ENCODE peak calls at places on chromosomes 7 and 10, in six cellular contexts. One of them, this sample, is unnamed.

GRCh38 chr7:15561840-15562239 is at the start of gene AGMO:
- DNase-seq in Peyer's patch: peak; percentile 87
- DNase-seq in HepG2: peak; percentile 39
- DNase-seq in astrocyte: no peak
- DNase-seq in cardiac muscle cell: peak; percentile 24
- DNase-seq in tibial artery: peak; percentile 55
- DNase-seq in this sample: no peak

GRCh38 chr7:112202819-112203218 is 3.4 kb downstream of the DOCK4 start:
- DNase-seq in Peyer's patch: peak; percentile 64
- DNase-seq in HepG2: peak; percentile 84
- DNase-seq in astrocyte: no peak
- DNase-seq in cardiac muscle cell: peak; percentile 14
- DNase-seq in tibial artery: peak; percentile 28
- DNase-seq in this sample: no peak

GRCh38 chr7:43873300-43873699 is 4.0 kb upstream of the MRPS24 start:
- DNase-seq in Peyer's patch: peak; percentile 87
- DNase-seq in HepG2: no peak
- DNase-seq in astrocyte: peak; percentile 71
- DNase-seq in cardiac muscle cell: peak; percentile 65
- DNase-seq in tibial artery: peak; percentile 84
- DNase-seq in this sample: peak; percentile 86

GRCh38 chr7:122305475-122306319 is 1.1 kb upstream of the FEZF1 start:
- DNase-seq in Peyer's patch: no peak
- DNase-seq in HepG2: no peak
- DNase-seq in astrocyte: no peak
- DNase-seq in cardiac muscle cell: no peak
- DNase-seq in tibial artery: no peak
- DNase-seq in this sample: no peak

GRCh38 chr7:100369105-100369504 is 4.2 kb upstream of the PILRA start:
- DNase-seq in Peyer's patch: peak; percentile 93
- DNase-seq in HepG2: no peak
- DNase-seq in astrocyte: no peak
- DNase-seq in cardiac muscle cell: no peak
- DNase-seq in tibial artery: peak; percentile 71
- DNase-seq in this sample: no peak

GRCh38 chr10:87659571-87660483 is at the start of gene PAPSS2:
- DNase-seq in Peyer's patch: peak; percentile 71
- DNase-seq in HepG2: no peak
- DNase-seq in astrocyte: peak; percentile 63
- DNase-seq in cardiac muscle cell: peak; percentile 83
- DNase-seq in tibial artery: peak; percentile 70
- DNase-seq in this sample: peak; percentile 73

GRCh38 chr7:2808891-2809660 is 35.0 kb downstream of the GNA12 start:
- DNase-seq in Peyer's patch: no peak
- DNase-seq in HepG2: no peak
- DNase-seq in astrocyte: no peak
- DNase-seq in cardiac muscle cell: no peak
- DNase-seq in tibial artery: no peak
- DNase-seq in this sample: no peak

GRCh38 chr10:132707121-132707775 is 78.7 kb downstream of the NKX6-2 start:
- DNase-seq in Peyer's patch: peak; percentile 82
- DNase-seq in HepG2: peak; percentile 21
- DNase-seq in astrocyte: no peak
- DNase-seq in cardiac muscle cell: no peak
- DNase-seq in tibial artery: no peak
- DNase-seq in this sample: no peak

GRCh38 chr7:19113855-19114590 is 3.4 kb downstream of the TWIST1 start:
- DNase-seq in Peyer's patch: no peak
- DNase-seq in HepG2: no peak
- DNase-seq in astrocyte: peak; percentile 56
- DNase-seq in cardiac muscle cell: peak; percentile 28
- DNase-seq in tibial artery: no peak
- DNase-seq in this sample: no peak

GRCh38 chr10:115125505-115125904 is 32.3 kb downstream of the ATRNL1 start:
- DNase-seq in Peyer's patch: no peak
- DNase-seq in HepG2: no peak
- DNase-seq in astrocyte: no peak
- DNase-seq in cardiac muscle cell: no peak
- DNase-seq in tibial artery: no peak
- DNase-seq in this sample: no peak

GRCh38 chr7:121139427-121139826 is 150.9 kb downstream of the CPED1 start:
- DNase-seq in Peyer's patch: no peak
- DNase-seq in HepG2: no peak
- DNase-seq in astrocyte: no peak
- DNase-seq in cardiac muscle cell: peak; percentile 11
- DNase-seq in tibial artery: no peak
- DNase-seq in this sample: peak; percentile 57

GRCh38 chr10:15220426-15220825 is 51.9 kb upstream of the NMT2 start:
- DNase-seq in Peyer's patch: no peak
- DNase-seq in HepG2: no peak
- DNase-seq in astrocyte: no peak
- DNase-seq in cardiac muscle cell: no peak
- DNase-seq in tibial artery: no peak
- DNase-seq in this sample: no peak

GRCh38 chr10:31623466-31623865 is 304.4 kb downstream of the ZEB1 start:
- DNase-seq in Peyer's patch: peak; percentile 40
- DNase-seq in HepG2: no peak
- DNase-seq in astrocyte: no peak
- DNase-seq in cardiac muscle cell: peak; percentile 88
- DNase-seq in tibial artery: peak; percentile 56
- DNase-seq in this sample: peak; percentile 95

GRCh38 chr10:80457554-80458262 is 3.6 kb downstream of the TSPAN14 start:
- DNase-seq in Peyer's patch: peak; percentile 46
- DNase-seq in HepG2: peak; percentile 33
- DNase-seq in astrocyte: no peak
- DNase-seq in cardiac muscle cell: no peak
- DNase-seq in tibial artery: no peak
- DNase-seq in this sample: no peak

GRCh38 chr10:97849491-97850402 is at the start of gene GOLGA7B:
- DNase-seq in Peyer's patch: peak; percentile 72
- DNase-seq in HepG2: peak; percentile 5
- DNase-seq in astrocyte: no peak
- DNase-seq in cardiac muscle cell: peak; percentile 55
- DNase-seq in tibial artery: no peak
- DNase-seq in this sample: peak; percentile 7
- H3K4me3 ChIP-seq in Peyer's patch: peak within 1 kb of the TSS; percentile 70
- H3K4me3 ChIP-seq in HepG2: peak within 1 kb of the TSS; percentile 24
- H3K4me3 ChIP-seq in astrocyte: peak within 1 kb of the TSS; percentile 33
- H3K4me3 ChIP-seq in cardiac muscle cell: peak within 1 kb of the TSS; percentile 50
- H3K4me3 ChIP-seq in tibial artery: peak within 1 kb of the TSS; percentile 63
- H3K4me3 ChIP-seq in this sample: peak within 1 kb of the TSS; percentile 40

GRCh38 chr7:20133803-20134202 is 83.4 kb downstream of the MACC1 start:
- DNase-seq in Peyer's patch: no peak
- DNase-seq in HepG2: no peak
- DNase-seq in astrocyte: no peak
- DNase-seq in cardiac muscle cell: no peak
- DNase-seq in tibial artery: no peak
- DNase-seq in this sample: no peak
- TF ChIP-seq CTCF in Peyer's patch: no peak
- TF ChIP-seq CTCF in HepG2: no peak
- TF ChIP-seq CTCF in astrocyte: no peak
- TF ChIP-seq CTCF in cardiac muscle cell: no peak
- TF ChIP-seq CTCF in tibial artery: no peak
- TF ChIP-seq CTCF in this sample: no peak

DNA sequence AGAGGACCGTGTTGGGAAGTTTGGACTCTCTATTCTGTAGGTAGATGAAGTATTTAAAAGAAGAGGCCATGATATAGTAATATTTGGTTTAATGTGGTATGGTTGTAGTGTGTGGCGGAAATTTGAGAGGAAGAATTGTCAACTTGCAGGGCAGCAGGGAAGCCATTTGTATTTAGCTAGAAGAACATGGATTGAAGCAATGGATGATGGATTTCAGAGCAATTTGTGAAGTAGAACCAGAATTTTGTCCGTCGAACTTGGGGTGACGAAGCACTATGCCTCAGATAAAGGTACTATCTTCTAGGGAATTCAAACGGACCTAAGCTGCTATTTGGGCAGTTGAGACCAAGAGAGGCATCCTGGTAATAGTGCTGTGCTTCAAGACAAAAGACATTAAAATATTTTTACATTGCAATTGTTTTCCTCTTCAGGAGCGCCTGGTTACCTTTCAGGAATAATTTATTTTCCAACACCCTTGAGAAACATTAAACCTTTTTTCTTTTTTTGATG is 615 bp upstream of the WBP1L start:
- DNase-seq in Peyer's patch: no peak
- DNase-seq in HepG2: no peak
- DNase-seq in astrocyte: no peak
- DNase-seq in cardiac muscle cell: no peak
- DNase-seq in tibial artery: no peak
- DNase-seq in this sample: no peak
- H3K4me3 ChIP-seq in Peyer's patch: peak overlapping the region; percentile 9
- H3K4me3 ChIP-seq in HepG2: no peak overlapping the region
- H3K4me3 ChIP-seq in astrocyte: peak overlapping the region; percentile 19
- H3K4me3 ChIP-seq in cardiac muscle cell: peak overlapping the region; percentile 18
- H3K4me3 ChIP-seq in tibial artery: peak overlapping the region; percentile 30
- H3K4me3 ChIP-seq in this sample: peak overlapping the region; percentile 15

GRCh38 chr10:64286533-64286932 is 765.3 kb downstream of the REEP3 start:
- DNase-seq in Peyer's patch: no peak
- DNase-seq in HepG2: no peak
- DNase-seq in astrocyte: no peak
- DNase-seq in cardiac muscle cell: no peak
- DNase-seq in tibial artery: no peak
- DNase-seq in this sample: no peak
- TF ChIP-seq CTCF in Peyer's patch: no peak
- TF ChIP-seq CTCF in HepG2: no peak
- TF ChIP-seq CTCF in astrocyte: no peak
- TF ChIP-seq CTCF in cardiac muscle cell: no peak
- TF ChIP-seq CTCF in tibial artery: no peak
- TF ChIP-seq CTCF in this sample: no peak

DNA sequence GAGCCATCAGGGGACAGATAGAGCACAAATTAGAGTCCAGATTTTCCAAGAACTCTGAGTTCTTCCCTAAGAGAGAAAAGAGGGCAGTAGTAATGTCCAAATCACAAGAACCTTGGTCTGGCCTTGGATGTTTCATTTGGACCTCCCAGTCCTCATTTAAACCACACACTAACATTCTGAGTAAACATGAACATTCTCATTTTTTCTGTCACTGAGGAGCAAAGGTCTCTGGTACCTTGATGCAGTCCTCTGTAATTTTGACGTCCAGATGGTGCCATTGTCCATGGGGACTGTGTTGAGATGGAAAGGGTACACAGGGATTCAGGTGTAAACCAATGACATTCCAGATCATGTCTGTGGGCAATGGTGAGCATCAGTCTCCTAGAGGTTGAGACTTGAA is 225.4 kb upstream of the PHYHIPL start:
- DNase-seq in Peyer's patch: no peak
- DNase-seq in HepG2: peak; percentile 32
- DNase-seq in astrocyte: no peak
- DNase-seq in cardiac muscle cell: no peak
- DNase-seq in tibial artery: no peak
- DNase-seq in this sample: no peak
- H3K4me3 ChIP-seq in Peyer's patch: no peak overlapping the region
- H3K4me3 ChIP-seq in HepG2: no peak overlapping the region
- H3K4me3 ChIP-seq in astrocyte: no peak overlapping the region
- H3K4me3 ChIP-seq in cardiac muscle cell: no peak overlapping the region
- H3K4me3 ChIP-seq in tibial artery: no peak overlapping the region
- H3K4me3 ChIP-seq in this sample: no peak overlapping the region

GRCh38 chr7:107103369-107103768 is 58.9 kb downstream of the PRKAR2B start:
- DNase-seq in Peyer's patch: no peak
- DNase-seq in HepG2: no peak
- DNase-seq in astrocyte: peak; percentile 5
- DNase-seq in cardiac muscle cell: peak; percentile 6
- DNase-seq in tibial artery: no peak
- DNase-seq in this sample: peak; percentile 5
- TF ChIP-seq CTCF in Peyer's patch: no peak
- TF ChIP-seq CTCF in HepG2: no peak
- TF ChIP-seq CTCF in astrocyte: no peak
- TF ChIP-seq CTCF in cardiac muscle cell: no peak
- TF ChIP-seq CTCF in tibial artery: no peak
- TF ChIP-seq CTCF in this sample: no peak

GRCh38 chr7:41808541-41808940 is 105.7 kb upstream of the INHBA start:
- DNase-seq in Peyer's patch: no peak
- DNase-seq in HepG2: no peak
- DNase-seq in astrocyte: no peak
- DNase-seq in cardiac muscle cell: no peak
- DNase-seq in tibial artery: no peak
- DNase-seq in this sample: no peak
- H3K4me3 ChIP-seq in Peyer's patch: no peak overlapping the region
- H3K4me3 ChIP-seq in HepG2: no peak overlapping the region
- H3K4me3 ChIP-seq in astrocyte: no peak overlapping the region
- H3K4me3 ChIP-seq in cardiac muscle cell: no peak overlapping the region
- H3K4me3 ChIP-seq in tibial artery: no peak overlapping the region
- H3K4me3 ChIP-seq in this sample: no peak overlapping the region

DNA sequence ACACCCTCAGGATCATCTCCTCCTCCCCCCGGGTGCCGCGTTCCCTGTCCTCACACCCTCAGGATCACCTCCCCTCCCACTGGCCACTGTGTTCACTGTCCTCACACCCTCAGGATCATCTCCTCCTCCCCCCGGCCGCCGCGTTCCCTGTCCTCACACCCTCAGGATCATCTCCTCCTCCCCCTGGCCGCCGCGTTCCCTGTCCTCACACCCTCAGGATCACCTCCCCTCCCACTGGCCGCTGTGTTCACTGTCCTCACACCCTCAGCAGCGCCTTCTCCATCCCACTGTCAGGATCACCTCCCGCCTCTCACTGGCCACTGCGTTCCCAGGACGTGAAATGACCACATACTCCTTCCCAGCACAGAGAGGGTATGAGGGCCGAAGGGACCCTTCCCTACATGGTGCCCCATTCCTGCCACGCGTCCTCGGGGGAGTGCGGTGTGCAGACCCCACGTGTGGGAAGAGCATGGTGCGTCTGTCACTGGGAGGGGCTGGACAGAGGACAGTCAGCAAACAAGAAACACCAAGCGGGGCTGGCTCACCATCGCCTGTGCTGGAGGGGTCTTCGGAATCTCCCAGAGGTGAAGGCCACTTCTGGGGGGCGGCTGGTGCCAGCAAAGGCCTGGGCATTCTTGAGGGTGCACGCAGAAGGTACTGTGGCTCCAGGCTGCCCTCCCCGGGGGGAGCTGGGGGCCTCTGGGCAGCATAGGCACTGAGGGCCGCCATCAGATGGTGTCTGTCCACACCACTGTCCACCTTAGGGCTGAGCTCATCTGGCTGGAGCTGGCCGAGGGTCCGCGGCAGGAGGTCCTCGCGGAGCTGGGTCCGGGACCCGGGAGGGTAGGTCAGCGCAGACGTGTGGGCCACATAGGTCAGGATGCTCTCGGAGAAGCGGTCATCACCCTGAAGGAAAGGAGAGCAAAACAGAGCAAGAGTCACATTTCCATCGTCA is 421.0 kb downstream of the PTPRN2 start:
- DNase-seq in Peyer's patch: no peak
- DNase-seq in HepG2: no peak
- DNase-seq in astrocyte: no peak
- DNase-seq in cardiac muscle cell: no peak
- DNase-seq in tibial artery: no peak
- DNase-seq in this sample: no peak
- TF ChIP-seq CTCF in Peyer's patch: no peak
- TF ChIP-seq CTCF in HepG2: no peak
- TF ChIP-seq CTCF in astrocyte: no peak
- TF ChIP-seq CTCF in cardiac muscle cell: no peak
- TF ChIP-seq CTCF in tibial artery: no peak
- TF ChIP-seq CTCF in this sample: no peak

DNA sequence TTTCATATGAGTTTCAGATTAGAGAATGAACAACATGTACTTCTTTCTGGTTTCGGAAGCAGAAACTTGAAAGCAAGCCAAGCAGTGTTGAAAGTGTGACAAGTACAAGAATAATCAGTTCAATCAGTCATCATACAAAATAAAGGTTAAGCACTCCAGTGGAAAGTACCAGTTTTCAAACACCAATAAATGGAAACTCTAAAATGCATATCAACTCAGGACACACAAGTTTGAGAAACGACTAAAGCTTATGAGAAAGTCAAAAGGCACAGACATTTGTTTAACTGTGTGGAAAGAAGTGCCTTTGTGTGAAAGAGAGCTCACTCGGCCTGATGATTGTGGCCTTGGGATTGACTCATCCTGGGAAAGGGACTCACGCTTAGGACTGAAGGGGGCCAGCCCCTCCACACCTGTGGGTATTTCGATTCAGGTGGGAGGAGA is 60.6 kb upstream of the AKR1C1 start:
- DNase-seq in Peyer's patch: no peak
- DNase-seq in HepG2: peak; percentile 23
- DNase-seq in astrocyte: no peak
- DNase-seq in cardiac muscle cell: peak; percentile 82
- DNase-seq in tibial artery: peak; percentile 49
- DNase-seq in this sample: peak; percentile 29
- H3K4me3 ChIP-seq in Peyer's patch: no peak overlapping the region
- H3K4me3 ChIP-seq in HepG2: no peak overlapping the region
- H3K4me3 ChIP-seq in astrocyte: no peak overlapping the region
- H3K4me3 ChIP-seq in cardiac muscle cell: no peak overlapping the region
- H3K4me3 ChIP-seq in tibial artery: peak overlapping the region; percentile 3
- H3K4me3 ChIP-seq in this sample: no peak overlapping the region

This sample was measured in AG10803.